ENCODE peak calls at places on chromosomes 3 and 15, in five cellular contexts. G is stomach; E is CD8-positive, alpha-beta T cell; H is heart left ventricle; L is colonic mucosa. P is an unnamed sample.

GRCh38 chr15:22239806-22240180 is 159.5 kb downstream of the OR4M2 start:
- DNase-seq in G (no peak), E (no peak), H (no peak), L (no peak), P (no peak)

GRCh38 chr3:12670789-12671450 is 7.0 kb upstream of the RAF1 start:
- DNase-seq in G (no peak), E (no peak), H (peak; percentile 64), L (no peak), P (no peak)

GRCh38 chr15:99731336-99732267 is 1.6 kb downstream of the LYSMD4 start:
- DNase-seq in G (peak; percentile 31), E (no peak), H (no peak), L (no peak), P (no peak)

GRCh38 chr3:98900265-98901031 is 1.0 kb downstream of the DCBLD2 start:
- DNase-seq in G (no peak), E (no peak), H (no peak), L (no peak), P (no peak)

GRCh38 chr3:188948658-188949400 is 222.9 kb upstream of the TPRG1 start:
- DNase-seq in G (peak; percentile 42), E (no peak), H (no peak), L (no peak), P (no peak)

GRCh38 chr3:57959407-57960173 is 48.6 kb upstream of the FLNB start:
- DNase-seq in G (no peak), E (no peak), H (peak; percentile 51), L (peak; percentile 69), P (no peak)

GRCh38 chr3:152909180-152909883 is 74.4 kb downstream of the P2RY1 start:
- DNase-seq in G (no peak), E (no peak), H (peak; percentile 49), L (no peak), P (no peak)

GRCh38 chr3:171574556-171575240 is 114.5 kb upstream of the TNIK start:
- DNase-seq in G (no peak), E (no peak), H (no peak), L (no peak), P (no peak)

GRCh38 chr15:25772500-25772899 is 90.6 kb downstream of the ATP10A start:
- DNase-seq in G (no peak), E (no peak), H (no peak), L (no peak), P (no peak)

GRCh38 chr3:192812736-192813383 is 85.5 kb upstream of the FGF12 start:
- DNase-seq in G (no peak), E (no peak), H (no peak), L (peak; percentile 44), P (peak; percentile 25)

GRCh38 chr15:26985050-26985449 is 14.1 kb downstream of the GABRG3 start:
- DNase-seq in G (no peak), E (no peak), H (no peak), L (no peak), P (no peak)

GRCh38 chr15:51861557-51862350 is 32.3 kb downstream of the TMOD3 start:
- DNase-seq in G (no peak), E (peak; percentile 29), H (no peak), L (no peak), P (no peak)

GRCh38 chr3:32257641-32258438 is 19.4 kb downstream of the CMTM8 start:
- DNase-seq in G (no peak), E (no peak), H (no peak), L (no peak), P (no peak)
- H3K27me3 ChIP-seq in G (no peaks in the 10 kb centered on the region), E (no peaks in the 10 kb centered on the region), H (no peaks in the 10 kb centered on the region), L (no peaks in the 10 kb centered on the region), P (no peaks in the 10 kb centered on the region)

GRCh38 chr3:108089544-108089943 is 1.3 kb downstream of the CD47 start:
- DNase-seq in G (no peak), E (no peak), H (no peak), L (no peak), P (no peak)

GRCh38 chr3:108091498-108092259 is 848 bp upstream of the CD47 start:
- DNase-seq in G (peak; percentile 43), E (no peak), H (no peak), L (peak; percentile 25), P (peak; percentile 12)

GRCh38 chr3:108092556-108092955 is 1.7 kb upstream of the CD47 start:
- DNase-seq in G (no peak), E (no peak), H (no peak), L (no peak), P (no peak)

GRCh38 chr3:108090066-108090700 is 648 bp downstream of the CD47 start:
- DNase-seq in G (peak; percentile 34), E (peak; percentile 34), H (peak; percentile 36), L (peak; percentile 40), P (no peak)

DNA sequence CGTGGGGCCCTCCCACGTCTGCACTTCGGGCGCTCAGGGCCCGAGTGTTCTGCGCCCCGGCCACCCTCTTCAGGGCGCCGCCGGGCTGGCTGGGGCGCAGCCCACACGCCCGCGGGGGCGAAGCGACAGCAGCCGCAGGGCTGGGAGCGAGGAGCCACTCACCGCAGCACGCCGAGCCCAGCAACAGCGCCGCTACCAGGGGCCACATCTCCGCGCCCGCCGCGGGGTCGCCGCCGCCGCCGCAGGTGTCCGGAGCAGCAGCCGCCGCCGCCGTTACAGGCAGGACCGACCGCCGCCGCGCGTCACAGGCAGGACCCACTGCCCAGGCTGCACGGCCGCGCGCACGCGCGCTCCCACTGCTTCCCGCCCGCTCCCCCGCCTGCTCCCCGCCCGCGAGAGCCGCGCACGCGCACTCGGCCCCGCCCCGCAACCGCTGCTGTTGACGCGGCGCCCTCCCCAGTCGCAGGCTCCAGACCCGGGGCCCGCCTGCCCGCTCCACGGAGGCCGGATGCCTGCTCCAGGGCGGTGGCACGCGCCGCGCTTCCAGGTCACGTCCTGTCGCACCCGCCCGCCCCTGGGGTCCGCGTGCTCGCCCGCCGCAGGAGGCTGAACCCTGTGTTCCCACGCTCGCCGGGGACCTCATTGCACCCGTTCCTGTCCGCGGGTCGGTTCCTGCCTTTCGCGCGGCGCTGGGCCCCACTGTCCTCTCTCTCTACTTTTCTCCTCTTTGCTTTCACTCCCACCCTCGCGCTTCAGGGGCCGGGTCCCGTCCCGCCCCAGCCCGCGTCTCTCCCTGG is at the start of gene CD47:
- DNase-seq in G (peak; percentile 97), E (peak; percentile 93), H (peak; percentile 95), L (peak; percentile 96), P (peak; percentile 98)
- TF ChIP-seq CTCF in G (no peak), E (no peak), H (no peak), L (no peak), P (no peak)

GRCh38 chr3:183506674-183507290 is 48.7 kb downstream of the KLHL6 start:
- DNase-seq in G (peak; percentile 18), E (no peak), H (no peak), L (no peak), P (no peak)

GRCh38 chr3:183504597-183504996 is 50.9 kb downstream of the KLHL6 start:
- DNase-seq in G (no peak), E (no peak), H (no peak), L (no peak), P (no peak)

GRCh38 chr3:183508818-183509217 is 46.7 kb downstream of the KLHL6 start:
- DNase-seq in G (no peak), E (no peak), H (no peak), L (no peak), P (no peak)

GRCh38 chr3:183503738-183504137 is 51.8 kb downstream of the KLHL6 start:
- DNase-seq in G (no peak), E (no peak), H (no peak), L (no peak), P (peak; percentile 31)

GRCh38 chr3:183507551-183507950 is 48.0 kb downstream of the KLHL6 start:
- DNase-seq in G (peak; percentile 23), E (no peak), H (no peak), L (no peak), P (no peak)
- H3K27me3 ChIP-seq in G (no peaks in the 10 kb centered on the region), E (no peaks in the 10 kb centered on the region), H (no peaks in the 10 kb centered on the region), L (no peaks in the 10 kb centered on the region), P (no peaks in the 10 kb centered on the region)

GRCh38 chr15:86178845-86179244 is 99.2 kb downstream of the AGBL1 start:
- DNase-seq in G (no peak), E (no peak), H (no peak), L (no peak), P (peak; percentile 33)
- TF ChIP-seq CTCF in G (no peak), E (no peak), H (no peak), L (no peak), P (no peak)

GRCh38 chr3:72193768-72194463 is 409.0 kb upstream of the PROK2 start:
- DNase-seq in G (no peak), E (no peak), H (no peak), L (no peak), P (no peak)
- H3K27me3 ChIP-seq in G (no peaks in the 10 kb centered on the region), E (no peaks in the 10 kb centered on the region), H (no peaks in the 10 kb centered on the region), L (no peaks in the 10 kb centered on the region), P (no peaks in the 10 kb centered on the region)

GRCh38 chr3:182139627-182140357 is 428.1 kb downstream of the SOX2 start:
- DNase-seq in G (no peak), E (no peak), H (no peak), L (no peak), P (no peak)
- TF ChIP-seq CTCF in G (no peak), E (no peak), H (no peak), L (no peak), P (no peak)

GRCh38 chr3:14883226-14883625 is 64.2 kb upstream of the NR2C2 start:
- DNase-seq in G (no peak), E (no peak), H (no peak), L (no peak), P (no peak)
- H3K27me3 ChIP-seq in G (no peaks in the 10 kb centered on the region), E (no peaks in the 10 kb centered on the region), H (no peaks in the 10 kb centered on the region), L (no peaks in the 10 kb centered on the region), P (no peaks in the 10 kb centered on the region)

GRCh38 chr3:48423883-48424695 is 5.8 kb downstream of the PLXNB1 start:
- DNase-seq in G (no peak), E (no peak), H (no peak), L (no peak), P (no peak)

GRCh38 chr3:48420561-48420960 is 9.3 kb downstream of the PLXNB1 start:
- DNase-seq in G (no peak), E (no peak), H (no peak), L (no peak), P (no peak)

GRCh38 chr3:48423241-48423882 is 6.5 kb downstream of the PLXNB1 start:
- DNase-seq in G (no peak), E (no peak), H (no peak), L (no peak), P (no peak)

GRCh38 chr3:48422691-48423090 is 7.2 kb downstream of the PLXNB1 start:
- DNase-seq in G (no peak), E (no peak), H (no peak), L (no peak), P (no peak)

DNA sequence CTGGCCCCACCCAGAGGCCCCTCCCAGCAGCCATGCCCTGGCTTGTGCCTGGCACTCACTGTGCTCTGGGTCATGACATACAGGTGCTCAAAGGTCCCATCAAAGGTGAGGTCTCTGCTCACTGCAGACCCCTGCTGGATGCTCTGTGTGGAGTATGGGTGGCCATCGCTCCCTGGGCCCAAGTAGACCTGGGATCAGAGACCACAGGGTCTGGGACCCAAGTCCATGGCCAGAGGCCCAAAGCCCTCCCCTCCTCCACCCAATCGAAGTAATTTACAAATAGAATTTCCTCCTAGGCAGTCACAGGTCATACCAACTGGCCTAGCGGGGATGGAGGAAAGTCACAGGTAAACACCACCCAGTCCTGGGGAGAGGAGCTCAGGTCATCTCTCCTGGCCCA is 7.6 kb downstream of the PLXNB1 start:
- DNase-seq in G (no peak), E (no peak), H (no peak), L (no peak), P (no peak)
- TF ChIP-seq CTCF in G (no peak), E (no peak), H (no peak), L (no peak), P (peak; percentile 3)

P was measured in BE2C.